ENCODE peak calls at places on chromosomes 1 and 21, in ten cellular contexts. C, O, D, B, Y, W, L, A, H and U are unnamed samples.

GRCh38 chr1:169367096-169367685 is 406 bp downstream of the NME7 start:
- DNase-seq in C (no peak), O (no peak), D (no peak), B (peak; percentile 34), Y (no peak), W (no peak), L (no peak), A (no peak), H (peak; percentile 40), U (no peak)

GRCh38 chr1:108107658-108108057 is 92.5 kb downstream of the SLC25A24 start:
- DNase-seq in C (no peak), O (peak; percentile 68), D (no peak), B (no peak), Y (peak; percentile 31), W (peak; percentile 50), L (no peak), A (no peak), H (no peak), U (no peak)

GRCh38 chr1:62194651-62195282 is at the start of gene L1TD1:
- DNase-seq in C (peak; percentile 96), O (no peak), D (no peak), B (no peak), Y (no peak), W (no peak), L (no peak), A (no peak), H (no peak), U (no peak)

GRCh38 chr1:114178940-114179339 is 25.3 kb upstream of the SYT6 start:
- DNase-seq in C (no peak), O (no peak), D (no peak), B (no peak), Y (no peak), W (no peak), L (no peak), A (no peak), H (peak; percentile 7), U (no peak)

GRCh38 chr21:45386728-45387371 is 18.1 kb upstream of the COL18A1 start:
- DNase-seq in C (no peak), O (no peak), D (no peak), B (peak; percentile 72), Y (peak; percentile 87), W (no peak), L (no peak), A (no peak), H (no peak), U (peak; percentile 85)

GRCh38 chr1:233627376-233627775 is 13.5 kb downstream of the KCNK1 start:
- DNase-seq in C (no peak), O (no peak), D (peak; percentile 18), B (no peak), Y (no peak), W (no peak), L (no peak), A (no peak), H (peak; percentile 33), U (no peak)

GRCh38 chr1:63611231-63611630 is 18.0 kb downstream of the PGM1 start:
- DNase-seq in C (no peak), O (no peak), D (no peak), B (no peak), Y (no peak), W (no peak), L (no peak), A (no peak), H (no peak), U (peak; percentile 62)

GRCh38 chr1:60865146-60865545 is 217.2 kb upstream of the NFIA start:
- DNase-seq in C (no peak), O (no peak), D (no peak), B (no peak), Y (no peak), W (no peak), L (no peak), A (no peak), H (peak; percentile 52), U (no peak)

GRCh38 chr1:231318015-231318355 is 19.7 kb downstream of the EXOC8 start:
- DNase-seq in C (no peak), O (no peak), D (no peak), B (no peak), Y (no peak), W (no peak), L (no peak), A (no peak), H (no peak), U (no peak)

GRCh38 chr1:65691152-65691900 is 101.4 kb upstream of the PDE4B start:
- DNase-seq in C (no peak), O (no peak), D (peak; percentile 53), B (no peak), Y (peak; percentile 1), W (no peak), L (no peak), A (no peak), H (no peak), U (no peak)